ENCODE peak calls at places on chromosomes 12 and 14, in eight cellular contexts. One of them, this sample, is unnamed.
A peak's percentile ranks its signal among the peaks of the same experiment; 100 is the strongest.

GRCh38 chr14:63908667-63909264 is 56.0 kb downstream of the SYNE2 start:
- DNase-seq in spleen: no peak
- DNase-seq in brain microvascular endothelial cell: no peak
- DNase-seq in astrocyte of the spinal cord: no peak
- DNase-seq in PC-3: no peak
- DNase-seq in GM12864: no peak
- DNase-seq in lung: no peak
- DNase-seq in left ventricle myocardium inferior: no peak
- DNase-seq in this sample: no peak

GRCh38 chr14:67018720-67019119 is 170.5 kb upstream of the GARIN2 start:
- DNase-seq in spleen: no peak
- DNase-seq in brain microvascular endothelial cell: no peak
- DNase-seq in astrocyte of the spinal cord: no peak
- DNase-seq in PC-3: no peak
- DNase-seq in GM12864: no peak
- DNase-seq in lung: no peak
- DNase-seq in left ventricle myocardium inferior: no peak
- DNase-seq in this sample: no peak

GRCh38 chr12:88418856-88419497 is 161.3 kb downstream of the KITLG start:
- DNase-seq in spleen: no peak
- DNase-seq in brain microvascular endothelial cell: peak; percentile 78
- DNase-seq in astrocyte of the spinal cord: no peak
- DNase-seq in PC-3: peak; percentile 23
- DNase-seq in GM12864: no peak
- DNase-seq in lung: no peak
- DNase-seq in left ventricle myocardium inferior: no peak
- DNase-seq in this sample: peak; percentile 68

GRCh38 chr14:35617500-35617899 is 83.5 kb downstream of the INSM2 start:
- DNase-seq in spleen: no peak
- DNase-seq in brain microvascular endothelial cell: no peak
- DNase-seq in astrocyte of the spinal cord: no peak
- DNase-seq in PC-3: no peak
- DNase-seq in GM12864: no peak
- DNase-seq in lung: no peak
- DNase-seq in left ventricle myocardium inferior: no peak
- DNase-seq in this sample: no peak

GRCh38 chr12:89247541-89247942 is 104.8 kb downstream of the DUSP6 start:
- DNase-seq in spleen: no peak
- DNase-seq in brain microvascular endothelial cell: no peak
- DNase-seq in astrocyte of the spinal cord: peak; percentile 15
- DNase-seq in PC-3: peak; percentile 50
- DNase-seq in GM12864: no peak
- DNase-seq in lung: no peak
- DNase-seq in left ventricle myocardium inferior: no peak
- DNase-seq in this sample: no peak

GRCh38 chr12:84950971-84951546 is 38.5 kb upstream of the SLC6A15 start:
- DNase-seq in spleen: no peak
- DNase-seq in brain microvascular endothelial cell: no peak
- DNase-seq in astrocyte of the spinal cord: no peak
- DNase-seq in PC-3: no peak
- DNase-seq in GM12864: no peak
- DNase-seq in lung: no peak
- DNase-seq in left ventricle myocardium inferior: no peak
- DNase-seq in this sample: peak; percentile 5

GRCh38 chr12:39723831-39724230 is 104.2 kb upstream of the ABCD2 start:
- DNase-seq in spleen: no peak
- DNase-seq in brain microvascular endothelial cell: no peak
- DNase-seq in astrocyte of the spinal cord: peak; percentile 30
- DNase-seq in PC-3: peak; percentile 68
- DNase-seq in GM12864: no peak
- DNase-seq in lung: no peak
- DNase-seq in left ventricle myocardium inferior: no peak
- DNase-seq in this sample: peak; percentile 58

GRCh38 chr12:128690641-128691040 is 133.1 kb downstream of the SLC15A4 start:
- DNase-seq in spleen: no peak
- DNase-seq in brain microvascular endothelial cell: no peak
- DNase-seq in astrocyte of the spinal cord: no peak
- DNase-seq in PC-3: no peak
- DNase-seq in GM12864: no peak
- DNase-seq in lung: no peak
- DNase-seq in left ventricle myocardium inferior: no peak
- DNase-seq in this sample: no peak

GRCh38 chr14:64762044-64763034 is 58.1 kb downstream of the PLEKHG3 start:
- DNase-seq in spleen: peak; percentile 81
- DNase-seq in brain microvascular endothelial cell: peak; percentile 87
- DNase-seq in astrocyte of the spinal cord: peak; percentile 93
- DNase-seq in PC-3: peak; percentile 93
- DNase-seq in GM12864: no peak
- DNase-seq in lung: peak; percentile 57
- DNase-seq in left ventricle myocardium inferior: peak; percentile 82
- DNase-seq in this sample: peak; percentile 96

GRCh38 chr12:26088999-26089398 is 35.8 kb downstream of the BHLHE41 start:
- DNase-seq in spleen: no peak
- DNase-seq in brain microvascular endothelial cell: no peak
- DNase-seq in astrocyte of the spinal cord: no peak
- DNase-seq in PC-3: peak; percentile 23
- DNase-seq in GM12864: peak; percentile 74
- DNase-seq in lung: no peak
- DNase-seq in left ventricle myocardium inferior: no peak
- DNase-seq in this sample: no peak

GRCh38 chr14:104602315-104602932 is 2.1 kb downstream of the TMEM179 start:
- DNase-seq in spleen: peak; percentile 69
- DNase-seq in brain microvascular endothelial cell: no peak
- DNase-seq in astrocyte of the spinal cord: no peak
- DNase-seq in PC-3: no peak
- DNase-seq in GM12864: no peak
- DNase-seq in lung: no peak
- DNase-seq in left ventricle myocardium inferior: no peak
- DNase-seq in this sample: no peak

GRCh38 chr12:98151984-98152383 is 363.4 kb upstream of the TMPO start:
- DNase-seq in spleen: no peak
- DNase-seq in brain microvascular endothelial cell: no peak
- DNase-seq in astrocyte of the spinal cord: no peak
- DNase-seq in PC-3: no peak
- DNase-seq in GM12864: no peak
- DNase-seq in lung: no peak
- DNase-seq in left ventricle myocardium inferior: no peak
- DNase-seq in this sample: no peak

GRCh38 chr12:87201598-87201997 is 827.6 kb downstream of the C12orf50 start:
- DNase-seq in spleen: no peak
- DNase-seq in brain microvascular endothelial cell: no peak
- DNase-seq in astrocyte of the spinal cord: no peak
- DNase-seq in PC-3: no peak
- DNase-seq in GM12864: no peak
- DNase-seq in lung: no peak
- DNase-seq in left ventricle myocardium inferior: no peak
- DNase-seq in this sample: peak; percentile 39

GRCh38 chr12:8560986-8561385 is 20.3 kb upstream of the CLEC4E start:
- DNase-seq in spleen: no peak
- DNase-seq in brain microvascular endothelial cell: no peak
- DNase-seq in astrocyte of the spinal cord: no peak
- DNase-seq in PC-3: no peak
- DNase-seq in GM12864: no peak
- DNase-seq in lung: no peak
- DNase-seq in left ventricle myocardium inferior: no peak
- DNase-seq in this sample: no peak

GRCh38 chr14:74211945-74212580 is 27.2 kb upstream of the VSX2 start:
- DNase-seq in spleen: no peak
- DNase-seq in brain microvascular endothelial cell: no peak
- DNase-seq in astrocyte of the spinal cord: no peak
- DNase-seq in PC-3: no peak
- DNase-seq in GM12864: no peak
- DNase-seq in lung: no peak
- DNase-seq in left ventricle myocardium inferior: no peak
- DNase-seq in this sample: no peak

GRCh38 chr12:13595536-13596450 is 385.6 kb downstream of the GRIN2B start:
- DNase-seq in spleen: no peak
- DNase-seq in brain microvascular endothelial cell: no peak
- DNase-seq in astrocyte of the spinal cord: no peak
- DNase-seq in PC-3: no peak
- DNase-seq in GM12864: no peak
- DNase-seq in lung: no peak
- DNase-seq in left ventricle myocardium inferior: no peak
- DNase-seq in this sample: no peak

DNA sequence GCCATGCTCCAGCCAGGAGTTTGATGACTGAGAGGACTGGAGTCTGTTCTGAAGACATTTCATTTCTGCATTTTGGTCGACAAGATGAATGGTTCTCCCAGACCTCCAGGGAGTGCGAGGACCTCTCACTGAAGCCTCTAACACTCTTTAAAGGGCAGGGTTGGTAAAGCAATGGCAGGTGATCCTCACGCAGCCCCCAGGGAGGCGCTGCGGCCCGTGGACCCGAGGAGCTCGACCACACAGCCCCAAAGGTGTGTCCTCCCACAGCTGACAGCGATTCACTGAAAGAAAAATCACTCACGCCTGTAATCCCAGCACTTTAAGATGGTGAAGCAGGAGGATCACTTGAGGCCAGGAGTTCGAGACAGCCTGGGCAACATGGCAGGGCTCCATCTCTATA is 183.8 kb upstream of the SFSWAP start:
- DNase-seq in spleen: no peak
- DNase-seq in brain microvascular endothelial cell: no peak
- DNase-seq in astrocyte of the spinal cord: no peak
- DNase-seq in PC-3: no peak
- DNase-seq in GM12864: no peak
- DNase-seq in lung: no peak
- DNase-seq in left ventricle myocardium inferior: no peak
- DNase-seq in this sample: no peak
- H3K4me3 ChIP-seq in spleen: no peak overlapping the region
- H3K4me3 ChIP-seq in brain microvascular endothelial cell: no peak overlapping the region
- H3K4me3 ChIP-seq in astrocyte of the spinal cord: no peak overlapping the region
- H3K4me3 ChIP-seq in PC-3: no peak overlapping the region
- H3K4me3 ChIP-seq in GM12864: no peak overlapping the region
- H3K4me3 ChIP-seq in lung: no peak overlapping the region
- H3K4me3 ChIP-seq in left ventricle myocardium inferior: no peak overlapping the region
- H3K4me3 ChIP-seq in this sample: no peak overlapping the region

DNA sequence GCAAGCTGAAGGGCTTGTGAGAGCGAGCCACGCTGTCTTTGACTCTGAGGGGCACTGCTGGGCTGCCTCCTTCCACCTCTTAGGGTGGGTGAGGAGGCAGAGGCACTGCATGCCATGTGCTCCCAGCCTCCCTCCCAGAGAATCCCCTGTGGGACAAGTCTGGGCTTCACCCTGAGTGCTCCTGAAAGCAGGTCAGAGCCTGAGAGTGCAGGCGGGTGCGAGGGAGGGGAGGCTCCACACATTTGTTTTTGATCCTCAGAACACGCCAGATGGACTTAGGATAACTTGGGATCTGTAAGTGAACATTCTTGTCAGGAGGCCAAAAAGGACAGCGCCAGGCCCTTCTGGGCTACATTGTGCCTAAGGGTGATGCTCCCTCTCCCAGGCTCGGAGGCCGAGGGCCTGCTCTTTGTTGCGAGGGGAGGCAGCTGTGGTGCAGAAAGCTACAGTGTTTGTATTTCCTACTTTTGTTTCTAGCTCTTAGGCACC is 155.4 kb downstream of the TMX1 start:
- DNase-seq in spleen: no peak
- DNase-seq in brain microvascular endothelial cell: peak; percentile 79
- DNase-seq in astrocyte of the spinal cord: peak; percentile 74
- DNase-seq in PC-3: peak; percentile 71
- DNase-seq in GM12864: no peak
- DNase-seq in lung: no peak
- DNase-seq in left ventricle myocardium inferior: peak; percentile 65
- DNase-seq in this sample: peak; percentile 82
- TF ChIP-seq CTCF in spleen: no peak
- TF ChIP-seq CTCF in brain microvascular endothelial cell: peak; percentile 31
- TF ChIP-seq CTCF in astrocyte of the spinal cord: no peak
- TF ChIP-seq CTCF in PC-3: no peak
- TF ChIP-seq CTCF in GM12864: no peak
- TF ChIP-seq CTCF in lung: no peak
- TF ChIP-seq CTCF in left ventricle myocardium inferior: no peak
- TF ChIP-seq CTCF in this sample: no peak

GRCh38 chr12:48680861-48681260 is 1.2 kb downstream of the KANSL2 start:
- DNase-seq in spleen: no peak
- DNase-seq in brain microvascular endothelial cell: no peak
- DNase-seq in astrocyte of the spinal cord: no peak
- DNase-seq in PC-3: no peak
- DNase-seq in GM12864: no peak
- DNase-seq in lung: no peak
- DNase-seq in left ventricle myocardium inferior: no peak
- DNase-seq in this sample: no peak
- H3K4me3 ChIP-seq in spleen: peak overlapping the region; percentile 72
- H3K4me3 ChIP-seq in brain microvascular endothelial cell: peak overlapping the region; percentile 98
- H3K4me3 ChIP-seq in astrocyte of the spinal cord: peak overlapping the region; percentile 67
- H3K4me3 ChIP-seq in PC-3: peak overlapping the region; percentile 74
- H3K4me3 ChIP-seq in GM12864: peak overlapping the region; percentile 82
- H3K4me3 ChIP-seq in lung: no peak overlapping the region
- H3K4me3 ChIP-seq in left ventricle myocardium inferior: peak overlapping the region; percentile 99
- H3K4me3 ChIP-seq in this sample: peak overlapping the region; percentile 96

GRCh38 chr12:15001733-15002471 is 29.1 kb downstream of the PDE6H start:
- DNase-seq in spleen: peak; percentile 73
- DNase-seq in brain microvascular endothelial cell: peak; percentile 5
- DNase-seq in astrocyte of the spinal cord: peak; percentile 37
- DNase-seq in PC-3: no peak
- DNase-seq in GM12864: no peak
- DNase-seq in lung: no peak
- DNase-seq in left ventricle myocardium inferior: peak; percentile 39
- DNase-seq in this sample: peak; percentile 53
- TF ChIP-seq CTCF in spleen: no peak
- TF ChIP-seq CTCF in brain microvascular endothelial cell: no peak
- TF ChIP-seq CTCF in astrocyte of the spinal cord: no peak
- TF ChIP-seq CTCF in PC-3: no peak
- TF ChIP-seq CTCF in GM12864: no peak
- TF ChIP-seq CTCF in lung: no peak
- TF ChIP-seq CTCF in left ventricle myocardium inferior: no peak
- TF ChIP-seq CTCF in this sample: no peak